ENCODE peak calls at places on chromosome 16, in four cellular contexts. One of them, this sample, is unnamed. For H3K4me1, the result is how much of the 10 kb centered on the place peaks cover.

GRCh38 chr16:85398688-85399582 is 214.2 kb upstream of the GSE1 start:
- DNase-seq in upper lobe of right lung: no peak
- DNase-seq in GM23248: no peak
- DNase-seq in heart left ventricle: peak
- DNase-seq in this sample: no peak

GRCh38 chr16:66026211-66026610 is 340.3 kb upstream of the CDH5 start:
- DNase-seq in upper lobe of right lung: no peak
- DNase-seq in GM23248: peak
- DNase-seq in heart left ventricle: no peak
- DNase-seq in this sample: peak

GRCh38 chr16:68786685-68787418 is 49.8 kb downstream of the CDH1 start:
- DNase-seq in upper lobe of right lung: no peak
- DNase-seq in GM23248: peak
- DNase-seq in heart left ventricle: peak
- DNase-seq in this sample: no peak

GRCh38 chr16:2811703-2812471 is 5.2 kb upstream of the PRSS21 start:
- DNase-seq in upper lobe of right lung: peak
- DNase-seq in GM23248: no peak
- DNase-seq in heart left ventricle: no peak
- DNase-seq in this sample: no peak

GRCh38 chr16:81035975-81036750 is 521 bp downstream of the ATMIN start:
- DNase-seq in upper lobe of right lung: peak
- DNase-seq in GM23248: peak
- DNase-seq in heart left ventricle: peak
- DNase-seq in this sample: peak

GRCh38 chr16:85536073-85536410 is 77.1 kb upstream of the GSE1 start:
- DNase-seq in upper lobe of right lung: no peak
- DNase-seq in GM23248: peak
- DNase-seq in heart left ventricle: peak
- DNase-seq in this sample: no peak

GRCh38 chr16:22161999-22162657 is at the start of gene SDR42E2:
- DNase-seq in upper lobe of right lung: peak
- DNase-seq in GM23248: no peak
- DNase-seq in heart left ventricle: no peak
- DNase-seq in this sample: no peak

GRCh38 chr16:68013440-68013839 is 2.3 kb downstream of the DPEP2NB start:
- DNase-seq in upper lobe of right lung: no peak
- DNase-seq in GM23248: no peak
- DNase-seq in heart left ventricle: no peak
- DNase-seq in this sample: no peak

GRCh38 chr16:25037221-25037620 is 22.1 kb upstream of the ARHGAP17 start:
- DNase-seq in upper lobe of right lung: no peak
- DNase-seq in GM23248: no peak
- DNase-seq in heart left ventricle: no peak
- DNase-seq in this sample: no peak

GRCh38 chr16:55499951-55500350 is 8.9 kb upstream of the LPCAT2 start:
- DNase-seq in upper lobe of right lung: no peak
- DNase-seq in GM23248: peak
- DNase-seq in heart left ventricle: no peak
- DNase-seq in this sample: peak

GRCh38 chr16:31138621-31139578 is 3.4 kb upstream of the PRSS8 start:
- DNase-seq in upper lobe of right lung: peak
- DNase-seq in GM23248: peak
- DNase-seq in heart left ventricle: no peak
- DNase-seq in this sample: no peak

GRCh38 chr16:29806641-29807425 is 504 bp downstream of the MAZ start:
- DNase-seq in upper lobe of right lung: peak
- DNase-seq in GM23248: peak
- DNase-seq in heart left ventricle: peak
- DNase-seq in this sample: peak

DNA sequence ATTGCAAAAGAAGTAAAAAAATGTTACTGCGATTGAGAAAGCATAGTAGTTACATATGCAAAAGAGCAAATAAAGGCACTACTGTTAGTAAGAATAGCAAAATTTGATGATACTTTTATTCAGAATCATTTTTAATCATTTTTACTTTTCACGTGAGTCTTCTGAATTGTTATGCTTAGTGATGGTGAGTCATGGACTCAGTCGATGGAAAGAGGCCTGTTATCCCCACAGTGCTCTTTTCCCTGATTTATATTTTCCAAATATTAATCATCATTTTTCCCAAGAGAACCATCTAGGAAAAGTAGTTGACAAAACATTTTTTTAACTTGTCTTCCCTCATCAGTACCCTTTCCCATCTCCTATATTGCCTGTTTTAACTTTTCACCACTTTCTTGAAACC is 181.1 kb downstream of the CHD9 start:
- DNase-seq in upper lobe of right lung: no peak
- DNase-seq in GM23248: peak
- DNase-seq in heart left ventricle: no peak
- DNase-seq in this sample: no peak
- H3K4me1 ChIP-seq in upper lobe of right lung: under half
- H3K4me1 ChIP-seq in GM23248: under half
- H3K4me1 ChIP-seq in heart left ventricle: under half
- H3K4me1 ChIP-seq in this sample: under half

GRCh38 chr16:87724490-87725291 is 41.1 kb downstream of the KLHDC4 start:
- DNase-seq in upper lobe of right lung: no peak
- DNase-seq in GM23248: no peak
- DNase-seq in heart left ventricle: no peak
- DNase-seq in this sample: no peak

GRCh38 chr16:87725596-87726235 is 40.1 kb downstream of the KLHDC4 start:
- DNase-seq in upper lobe of right lung: peak
- DNase-seq in GM23248: no peak
- DNase-seq in heart left ventricle: no peak
- DNase-seq in this sample: no peak

GRCh38 chr16:87722590-87723223 is 43.1 kb downstream of the KLHDC4 start:
- DNase-seq in upper lobe of right lung: no peak
- DNase-seq in GM23248: no peak
- DNase-seq in heart left ventricle: no peak
- DNase-seq in this sample: no peak

GRCh38 chr16:87721622-87722565 is 43.9 kb downstream of the KLHDC4 start:
- DNase-seq in upper lobe of right lung: no peak
- DNase-seq in GM23248: no peak
- DNase-seq in heart left ventricle: no peak
- DNase-seq in this sample: no peak

DNA sequence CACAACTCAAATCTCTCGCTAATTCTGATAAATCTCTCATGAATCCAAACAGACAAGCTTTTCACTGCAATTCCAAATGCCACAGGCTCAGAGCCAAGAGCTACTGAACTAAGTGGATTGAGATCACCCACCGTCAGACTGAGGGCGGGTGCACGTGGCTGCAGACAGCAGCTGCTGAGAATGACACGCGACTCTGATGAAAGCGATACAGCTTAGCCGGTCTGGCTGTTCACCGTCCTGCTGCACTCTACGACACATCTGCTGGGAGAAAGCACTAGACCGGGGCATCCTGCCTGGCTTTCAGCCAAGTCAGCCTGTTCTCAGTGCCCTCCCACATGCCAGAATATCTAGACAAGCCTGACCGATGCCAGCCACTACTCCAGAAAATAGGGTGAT is 42.6 kb downstream of the KLHDC4 start:
- DNase-seq in upper lobe of right lung: peak
- DNase-seq in GM23248: peak
- DNase-seq in heart left ventricle: peak
- DNase-seq in this sample: peak
- H3K4me1 ChIP-seq in upper lobe of right lung: under half
- H3K4me1 ChIP-seq in GM23248: under half
- H3K4me1 ChIP-seq in heart left ventricle: under half
- H3K4me1 ChIP-seq in this sample: under half

GRCh38 chr16:1525871-1526607 is 7.4 kb upstream of the TMEM204 start:
- DNase-seq in upper lobe of right lung: no peak
- DNase-seq in GM23248: no peak
- DNase-seq in heart left ventricle: no peak
- DNase-seq in this sample: no peak

GRCh38 chr16:1528921-1529537 is 4.4 kb upstream of the TMEM204 start:
- DNase-seq in upper lobe of right lung: no peak
- DNase-seq in GM23248: no peak
- DNase-seq in heart left ventricle: no peak
- DNase-seq in this sample: no peak

GRCh38 chr16:1530349-1530882 is 3.0 kb upstream of the TMEM204 start:
- DNase-seq in upper lobe of right lung: no peak
- DNase-seq in GM23248: no peak
- DNase-seq in heart left ventricle: no peak
- DNase-seq in this sample: no peak

GRCh38 chr16:1526608-1527555 is 6.6 kb upstream of the TMEM204 start:
- DNase-seq in upper lobe of right lung: no peak
- DNase-seq in GM23248: no peak
- DNase-seq in heart left ventricle: no peak
- DNase-seq in this sample: no peak

DNA sequence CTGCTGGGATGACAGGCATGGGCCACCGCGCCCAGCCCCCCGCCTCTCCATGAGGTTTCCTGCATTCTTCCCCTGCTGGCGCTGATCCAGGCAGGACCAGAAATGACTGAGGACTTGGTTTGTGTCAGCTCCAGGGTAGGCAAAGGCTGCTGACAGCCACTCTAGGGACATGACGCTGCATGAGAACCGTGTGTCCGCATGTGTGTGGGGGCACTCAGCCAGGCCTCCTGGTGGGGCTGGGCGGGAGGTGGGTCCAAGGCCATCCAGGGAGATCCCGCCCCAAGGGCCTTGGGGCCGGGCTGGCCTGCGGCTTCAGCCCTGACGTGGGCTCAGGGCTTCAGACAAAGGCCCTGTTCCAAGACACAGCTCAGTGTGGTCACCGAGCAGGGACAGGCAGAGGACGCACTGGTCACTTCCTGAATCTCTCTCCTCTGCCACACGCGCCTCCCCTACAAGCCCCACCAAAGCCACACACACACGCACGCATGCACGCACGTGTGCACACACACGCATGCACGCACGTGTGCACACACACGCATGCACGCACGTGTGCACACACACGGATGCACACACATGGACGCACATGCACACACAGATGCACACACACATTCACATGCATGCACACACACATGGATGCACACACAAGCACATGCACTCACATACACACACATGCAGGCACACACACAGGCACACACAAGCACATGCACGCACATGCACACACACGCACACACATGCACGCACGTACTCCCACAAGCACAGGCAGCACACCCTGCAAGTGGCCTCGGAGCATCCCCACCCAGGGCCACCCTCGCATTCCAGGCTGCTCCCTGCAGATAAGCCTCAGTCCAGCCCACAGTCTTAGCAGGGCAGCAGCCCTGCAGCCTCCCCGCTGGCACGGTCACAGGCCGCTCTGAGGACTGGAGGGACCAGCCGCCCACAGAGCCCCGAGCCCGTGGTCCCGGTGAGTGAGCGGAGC is 5.3 kb upstream of the TMEM204 start:
- DNase-seq in upper lobe of right lung: no peak
- DNase-seq in GM23248: no peak
- DNase-seq in heart left ventricle: peak
- DNase-seq in this sample: no peak
- H3K4me1 ChIP-seq in upper lobe of right lung: under half
- H3K4me1 ChIP-seq in GM23248: under half
- H3K4me1 ChIP-seq in heart left ventricle: half or more
- H3K4me1 ChIP-seq in this sample: under half

GRCh38 chr16:19400709-19401108 is 17.0 kb upstream of the TMC5 start:
- DNase-seq in upper lobe of right lung: no peak
- DNase-seq in GM23248: no peak
- DNase-seq in heart left ventricle: no peak
- DNase-seq in this sample: no peak

GRCh38 chr16:19393226-19394074 is 24.2 kb upstream of the TMC5 start:
- DNase-seq in upper lobe of right lung: no peak
- DNase-seq in GM23248: peak
- DNase-seq in heart left ventricle: no peak
- DNase-seq in this sample: no peak

GRCh38 chr16:19392352-19392751 is 25.3 kb upstream of the TMC5 start:
- DNase-seq in upper lobe of right lung: no peak
- DNase-seq in GM23248: no peak
- DNase-seq in heart left ventricle: no peak
- DNase-seq in this sample: no peak

DNA sequence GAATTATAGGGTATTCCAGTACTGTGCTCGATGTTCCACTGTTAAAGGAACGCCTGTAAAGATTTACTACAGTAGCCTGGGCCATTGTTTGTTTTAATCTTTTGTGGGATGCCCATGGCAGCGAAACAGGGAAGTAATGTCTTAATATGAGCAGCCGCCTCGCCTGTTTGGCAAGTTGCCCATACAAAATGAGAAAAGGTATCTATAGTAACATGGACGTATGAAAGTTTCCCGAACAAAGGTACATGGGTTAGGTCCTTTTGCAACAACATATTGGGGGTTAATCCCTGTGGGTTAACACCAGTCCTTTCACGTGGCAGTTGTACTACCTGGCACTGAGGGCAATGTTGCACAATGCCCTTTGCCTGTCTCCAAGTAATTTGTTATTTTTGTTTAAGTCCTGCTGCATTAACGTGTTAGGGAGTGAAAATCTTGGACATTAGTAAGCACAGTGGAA is 21.1 kb upstream of the TMC5 start:
- DNase-seq in upper lobe of right lung: no peak
- DNase-seq in GM23248: no peak
- DNase-seq in heart left ventricle: no peak
- DNase-seq in this sample: no peak
- H3K4me1 ChIP-seq in upper lobe of right lung: under half
- H3K4me1 ChIP-seq in GM23248: under half
- H3K4me1 ChIP-seq in heart left ventricle: under half
- H3K4me1 ChIP-seq in this sample: under half

This sample was measured in adipocyte.